ENCODE peak calls at places on chromosome 5, in seven cellular contexts. Q, D, V, E, B, I and P are unnamed samples.

GRCh38 chr5:121503111-121503840 is 348.4 kb upstream of the FTMT start:
- DNase-seq in E (no peak), I (no peak), Q (peak; percentile 0), V (no peak), B (no peak), D (peak; percentile 25), P (no peak)

GRCh38 chr5:172700686-172701324 is 59.7 kb downstream of the NEURL1B start:
- DNase-seq in D (no peak), I (no peak), E (no peak), V (no peak), Q (peak; percentile 45), B (no peak), P (no peak)

GRCh38 chr5:147382776-147383175 is 127.1 kb downstream of the DPYSL3 start:
- DNase-seq in Q (no peak), V (no peak), E (no peak), D (peak; percentile 38), B (peak; percentile 52), I (no peak), P (no peak)

GRCh38 chr5:36522746-36523065 is 83.7 kb upstream of the SLC1A3 start:
- DNase-seq in D (no peak), I (no peak), B (no peak), V (no peak), Q (no peak), E (no peak), P (no peak)

GRCh38 chr5:57166250-57166649 is 7.6 kb upstream of the GPBP1 start:
- DNase-seq in I (no peak), Q (no peak), E (no peak), V (no peak), D (no peak), B (no peak), P (no peak)

GRCh38 chr5:178590141-178590923 is at the start of gene COL23A1:
- DNase-seq in D (peak; percentile 76), E (no peak), B (no peak), V (peak; percentile 35), I (no peak), Q (peak; percentile 29), P (peak; percentile 65)

GRCh38 chr5:133396724-133397123 is 215.6 kb downstream of the FSTL4 start:
- DNase-seq in B (no peak), Q (no peak), V (no peak), I (no peak), D (no peak), E (no peak), P (no peak)

GRCh38 chr5:8905021-8905420 is 640.9 kb downstream of the SEMA5A start:
- DNase-seq in D (no peak), Q (no peak), E (peak; percentile 27), B (no peak), I (peak; percentile 76), V (peak; percentile 98), P (no peak)

GRCh38 chr5:56350030-56350594 is 117.0 kb upstream of the ANKRD55 start:
- DNase-seq in E (no peak), V (no peak), I (no peak), D (no peak), B (no peak), Q (no peak), P (no peak)

GRCh38 chr5:138503487-138504270 is 38.4 kb downstream of the EGR1 start:
- DNase-seq in E (peak; percentile 31), Q (peak; percentile 28), I (peak; percentile 59), B (peak; percentile 5), D (no peak), V (peak; percentile 59), P (peak; percentile 53)

GRCh38 chr5:80082221-80082620 is 47.1 kb downstream of the THBS4 start:
- DNase-seq in V (no peak), I (no peak), B (no peak), Q (no peak), D (no peak), E (no peak), P (no peak)

GRCh38 chr5:102547161-102547560 is 48.4 kb upstream of the SLCO6A1 start:
- DNase-seq in V (no peak), D (no peak), I (no peak), B (no peak), Q (no peak), E (no peak), P (no peak)

GRCh38 chr5:21263361-21263760 is 1275.4 kb upstream of the CDH18 start:
- DNase-seq in D (no peak), Q (no peak), I (no peak), B (no peak), E (no peak), V (no peak), P (no peak)

GRCh38 chr5:157734466-157734865 is 3.2 kb downstream of the THG1L start:
- DNase-seq in E (no peak), Q (no peak), B (no peak), D (no peak), V (no peak), I (no peak), P (no peak)

GRCh38 chr5:149152317-149152746 is 11.0 kb downstream of the ABLIM3 start:
- DNase-seq in Q (no peak), E (no peak), I (peak; percentile 30), D (no peak), V (no peak), B (no peak), P (no peak)

GRCh38 chr5:147223343-147223742 is 11.5 kb upstream of the STK32A start:
- DNase-seq in Q (no peak), V (no peak), I (no peak), B (no peak), E (no peak), D (no peak), P (no peak)

GRCh38 chr5:149274964-149275363 is 3.3 kb downstream of the AFAP1L1 start:
- DNase-seq in Q (no peak), B (no peak), I (peak; percentile 55), D (no peak), V (no peak), E (no peak), P (no peak)

GRCh38 chr5:74517700-74518099 is 122.8 kb downstream of the ENC1 start:
- DNase-seq in B (no peak), D (no peak), Q (no peak), V (no peak), E (no peak), I (peak; percentile 66), P (no peak)

GRCh38 chr5:179051784-179052183 is 8.4 kb upstream of the ZNF354C start:
- DNase-seq in Q (no peak), B (peak; percentile 8), D (no peak), E (no peak), I (no peak), V (no peak), P (no peak)

GRCh38 chr5:181187500-181188213 is 17.3 kb downstream of the TRIM7 start:
- DNase-seq in E (no peak), B (no peak), V (no peak), I (peak; percentile 87), D (peak; percentile 81), Q (no peak), P (peak; percentile 84)

GRCh38 chr5:109454726-109455505 is 45.1 kb upstream of the PJA2 start:
- DNase-seq in Q (no peak), I (peak; percentile 43), D (no peak), V (no peak), B (no peak), E (peak; percentile 62), P (no peak)

GRCh38 chr5:132662004-132662401 is 4.0 kb downstream of the IL13 start:
- DNase-seq in I (no peak), Q (no peak), B (no peak), D (no peak), E (no peak), V (no peak), P (no peak)